ENCODE peak calls at places on chromosomes 7 and 10, in seven cellular contexts. A is M059J; W is GM03348; V is SHP77; M is A549; P is activated T-helper 1 cell treated with anti-CD3 and anti-CD28 coated beads, Interleukin-2, amount 50 U/mL, for 16 hours; E is right atrium auricular region. Z is an unnamed sample.

GRCh38 chr7:10767771-10768170 is 205.9 kb upstream of the PHF14 start:
- DNase-seq in A (peak; percentile 1), W (no peak), V (no peak), M (no peak), P (no peak), E (no peak), Z (no peak)

GRCh38 chr10:86366033-86366901 is at the start of gene GRID1:
- DNase-seq in A (no peak), W (peak; percentile 66), V (no peak), M (no peak), P (no peak), E (no peak), Z (peak; percentile 55)

GRCh38 chr10:26029858-26030257 is 95.8 kb downstream of the MYO3A start:
- DNase-seq in A (no peak), W (no peak), V (no peak), M (no peak), P (no peak), E (no peak), Z (no peak)

GRCh38 chr7:94298943-94299342 is 95.8 kb upstream of the COL1A2 start:
- DNase-seq in A (peak; percentile 52), W (peak; percentile 44), V (no peak), M (no peak), P (no peak), E (no peak), Z (no peak)

GRCh38 chr10:46560381-46560780 is 3.9 kb upstream of the GPRIN2 start:
- DNase-seq in A (no peak), W (no peak), V (no peak), M (no peak), P (no peak), E (no peak), Z (no peak)

GRCh38 chr10:4247379-4247778 is 462.4 kb upstream of the KLF6 start:
- DNase-seq in A (no peak), W (no peak), V (no peak), M (no peak), P (no peak), E (no peak), Z (no peak)

GRCh38 chr7:95865716-95866371 is 93.5 kb downstream of the DYNC1I1 start:
- DNase-seq in A (peak; percentile 59), W (peak; percentile 39), V (no peak), M (no peak), P (no peak), E (no peak), Z (peak; percentile 10)

GRCh38 chr10:130554701-130555410 is 418.7 kb downstream of the GLRX3 start:
- DNase-seq in A (no peak), W (no peak), V (no peak), M (no peak), P (no peak), E (peak; percentile 51), Z (no peak)

GRCh38 chr10:6108631-6109443 is 20.0 kb downstream of the RBM17 start:
- DNase-seq in A (peak; percentile 29), W (peak; percentile 56), V (peak; percentile 15), M (peak; percentile 65), P (peak; percentile 9), E (no peak), Z (peak; percentile 71)

GRCh38 chr10:13658256-13658655 is 71.5 kb downstream of the PRPF18 start:
- DNase-seq in A (no peak), W (no peak), V (no peak), M (no peak), P (no peak), E (no peak), Z (no peak)